ENCODE peak calls at places on chromosome 13, in six cellular contexts. I, L, D, U, Z and F are unnamed samples.

GRCh38 chr13:112204881-112205327 is 138.0 kb downstream of the SOX1 start:
- DNase-seq in I (no peak), D (no peak), Z (no peak), U (no peak), L (peak), F (no peak)

GRCh38 chr13:68467160-68467559 is 1237.0 kb upstream of the PCDH9 start:
- DNase-seq in D (no peak), U (no peak), L (no peak), Z (no peak), I (no peak), F (no peak)

GRCh38 chr13:89923731-89924130 is 1423.8 kb upstream of the MIR17HG start:
- DNase-seq in I (no peak), D (no peak), L (no peak), U (no peak), Z (no peak), F (no peak)

GRCh38 chr13:100392709-100393630 is 195.6 kb downstream of the GGACT start:
- DNase-seq in L (no peak), U (no peak), D (peak), I (peak), Z (peak), F (no peak)

GRCh38 chr13:114222461-114222968 is 12.2 kb upstream of the CDC16 start:
- DNase-seq in Z (peak), D (no peak), I (peak), L (no peak), U (no peak), F (peak)

GRCh38 chr13:30576528-30576927 is 41.2 kb upstream of the USPL1 start:
- DNase-seq in U (no peak), L (no peak), D (no peak), I (peak), Z (peak), F (no peak)

GRCh38 chr13:101520672-101521071 is 68.2 kb downstream of the ITGBL1 start:
- DNase-seq in U (no peak), L (no peak), D (no peak), Z (no peak), I (no peak), F (no peak)

GRCh38 chr13:100399455-100399854 is 189.1 kb downstream of the GGACT start:
- DNase-seq in U (no peak), L (no peak), D (no peak), Z (no peak), I (no peak), F (no peak)

GRCh38 chr13:50080158-50080855 is 65.1 kb downstream of the KCNRG start:
- DNase-seq in D (no peak), I (peak), U (no peak), Z (peak), L (no peak), F (no peak)

GRCh38 chr13:21516806-21517205 is 57.7 kb upstream of the ZDHHC20 start:
- DNase-seq in I (no peak), L (no peak), Z (no peak), D (no peak), U (no peak), F (no peak)

GRCh38 chr13:66037096-66037495 is 1193.0 kb downstream of the PCDH9 start:
- DNase-seq in D (no peak), Z (no peak), I (no peak), U (no peak), L (no peak), F (no peak)

GRCh38 chr13:38803566-38803965 is 116.7 kb downstream of the FREM2 start:
- DNase-seq in I (no peak), U (no peak), D (no peak), L (no peak), Z (no peak), F (no peak)

GRCh38 chr13:21310220-21310619 is 133.8 kb downstream of the MRPL57 start:
- DNase-seq in I (no peak), D (no peak), U (no peak), L (no peak), Z (no peak), F (no peak)

GRCh38 chr13:24323739-24324075 is 14.3 kb downstream of the C1QTNF9 start:
- DNase-seq in L (no peak), I (no peak), Z (no peak), D (no peak), U (no peak), F (no peak)

GRCh38 chr13:112711528-112712265 is 21.9 kb downstream of the ATP11A start:
- DNase-seq in L (peak), Z (peak), I (peak), U (peak), D (no peak), F (peak)

GRCh38 chr13:27973291-27973690 is 4.2 kb upstream of the CDX2 start:
- DNase-seq in L (no peak), Z (no peak), U (no peak), D (no peak), I (no peak), F (no peak)

GRCh38 chr13:95403349-95404140 is 102.3 kb upstream of the ABCC4 start:
- DNase-seq in U (no peak), I (no peak), Z (no peak), L (peak), D (no peak), F (no peak)

DNA sequence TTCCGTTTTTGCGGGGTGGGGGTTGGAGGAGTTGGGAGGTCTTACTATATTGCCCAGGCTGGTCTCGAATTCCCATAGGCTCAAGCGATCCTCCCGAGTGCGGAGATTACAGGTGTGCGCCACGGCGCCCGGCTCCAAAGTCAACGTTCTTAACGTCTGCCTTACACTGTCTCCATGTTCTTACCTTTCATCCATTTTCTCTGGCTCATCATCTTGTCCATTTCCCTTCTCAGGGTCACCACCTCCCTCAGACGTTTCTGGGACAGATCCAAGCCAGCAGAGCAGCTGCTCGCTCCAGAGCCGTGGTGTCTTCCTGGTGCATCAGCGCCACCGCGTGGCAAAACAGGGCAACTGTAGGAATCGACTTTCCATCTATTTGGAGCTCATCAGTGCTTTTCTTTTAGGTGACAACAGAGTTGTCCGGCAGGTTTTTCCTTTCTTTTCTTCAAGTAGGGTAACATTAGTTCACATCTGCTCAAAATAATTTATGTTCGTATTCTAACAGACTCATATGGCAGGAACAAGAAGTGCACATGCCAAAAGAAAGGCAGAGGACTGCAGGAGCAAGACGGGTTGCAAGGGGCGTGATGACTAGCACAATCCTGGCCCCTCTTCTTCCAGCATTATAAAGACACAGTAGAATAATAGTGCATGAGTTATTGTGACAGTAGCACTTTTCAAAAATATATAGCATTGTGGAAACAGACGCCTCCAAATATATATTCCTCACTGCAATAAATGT is 103.1 kb upstream of the ABCC4 start:
- DNase-seq in D (peak), Z (peak), I (peak), L (peak), U (peak), F (peak)
- TF ChIP-seq POLR2AphosphoS5 in D (no peak), Z (no peak), I (no peak), L (no peak), U (no peak), F (no peak)

DNA sequence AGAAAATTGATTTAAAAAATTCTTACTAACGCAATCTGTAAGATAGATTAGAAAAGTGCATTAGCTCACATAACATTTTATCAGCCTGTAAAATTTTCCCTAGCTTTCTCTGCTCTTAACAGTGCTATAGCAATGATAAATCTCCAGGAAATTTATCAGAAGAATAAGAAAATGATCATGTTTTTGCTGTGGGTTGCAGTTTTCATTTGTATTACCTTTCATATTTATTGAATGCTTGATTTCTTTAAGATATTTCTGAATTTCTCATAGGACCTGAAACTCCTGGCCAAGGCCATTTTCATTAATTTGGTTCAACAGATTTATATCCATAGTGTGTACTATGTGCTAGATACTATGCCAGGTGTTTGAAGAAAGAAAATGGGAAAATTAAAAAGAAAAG is 130.3 kb upstream of the STARD13 start:
- DNase-seq in I (no peak), Z (no peak), L (no peak), D (no peak), U (no peak), F (no peak)
- TF ChIP-seq POLR2A in I (no peak), Z (no peak), L (no peak), D (no peak), U (no peak), F (no peak)

GRCh38 chr13:48333976-48334375 is 30.4 kb downstream of the RB1 start:
- DNase-seq in Z (no peak), D (no peak), L (no peak), U (no peak), I (no peak), F (no peak)

DNA sequence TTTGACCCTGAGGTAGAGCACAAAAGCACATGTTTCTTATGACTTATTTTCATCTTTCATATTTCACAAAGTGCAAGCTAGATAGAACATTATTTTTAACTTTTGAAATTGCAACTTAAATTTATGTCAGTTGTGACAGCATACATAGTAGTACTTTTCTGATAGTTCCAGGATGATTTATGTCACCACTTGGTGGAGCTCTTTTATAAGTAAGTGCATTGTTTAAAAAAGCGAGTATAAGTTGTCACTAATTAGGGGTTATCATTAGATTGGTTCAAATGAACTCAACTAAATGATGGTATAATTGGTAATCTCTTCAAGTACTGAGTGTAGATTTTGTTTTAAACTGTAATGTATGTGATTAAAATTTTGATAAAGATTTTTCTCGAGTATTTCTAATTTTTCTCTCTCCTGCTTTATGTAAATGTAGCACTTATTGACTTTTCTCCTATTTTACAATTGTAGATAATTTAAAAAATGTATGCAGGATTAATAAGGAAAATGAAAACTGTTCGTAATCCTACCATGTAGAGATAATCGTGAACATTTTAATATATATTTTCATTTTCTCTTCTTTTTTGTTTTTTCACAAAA is 31.1 kb downstream of the RB1 start:
- DNase-seq in Z (peak), L (no peak), U (no peak), I (peak), D (peak), F (no peak)
- TF ChIP-seq TAF1 in Z (no peak), L (no peak), U (no peak), I (no peak), D (no peak), F (no peak)

DNA sequence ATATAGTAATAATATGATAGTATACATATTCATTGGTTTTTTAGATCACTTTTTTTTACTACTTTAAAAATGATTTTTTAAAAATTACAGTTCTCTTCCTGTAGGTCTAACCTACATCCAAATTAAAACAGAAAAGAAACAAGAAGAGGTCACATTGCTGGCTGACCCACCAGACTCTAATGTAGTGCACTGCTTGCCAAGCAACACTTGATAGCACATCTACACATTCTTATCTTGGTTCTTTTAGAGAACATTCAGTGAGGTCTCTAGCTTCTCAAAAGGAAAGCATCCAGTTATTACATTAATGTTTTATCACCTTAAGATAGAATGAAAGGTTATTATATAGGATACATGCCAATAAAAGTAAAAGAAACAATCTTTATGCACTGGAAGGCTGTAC is 35.6 kb downstream of the NDFIP2 start:
- DNase-seq in D (no peak), Z (no peak), I (no peak), U (no peak), L (no peak), F (no peak)
- TF ChIP-seq POLR2AphosphoS5 in D (no peak), Z (no peak), I (no peak), U (no peak), L (no peak), F (no peak)